ENCODE peak calls at places on chromosomes 3 and 15, in five cellular contexts. X is fibroblast of lung, M is A549, K is GM20000, V is H1. A is an unnamed sample.

GRCh38 chr3:195904364-195904763 is 4.0 kb downstream of the TNK2 start:
- DNase-seq in X (no peak), M (no peak), K (no peak), V (no peak), A (no peak)

GRCh38 chr3:11367116-11367781 is 95.1 kb downstream of the ATG7 start:
- DNase-seq in X (peak), M (no peak), K (no peak), V (no peak), A (no peak)

GRCh38 chr3:115518100-115518852 is 105.0 kb upstream of the GAP43 start:
- DNase-seq in X (peak), M (no peak), K (no peak), V (no peak), A (no peak)

GRCh38 chr3:193772389-193772788 is 179.4 kb downstream of the OPA1 start:
- DNase-seq in X (no peak), M (no peak), K (no peak), V (no peak), A (no peak)

GRCh38 chr3:35639251-35640185 is at the start of gene ARPP21:
- DNase-seq in X (no peak), M (peak), K (peak), V (no peak), A (peak)

GRCh38 chr3:129974451-129975331 is at the start of gene TRH:
- DNase-seq in X (no peak), M (no peak), K (peak), V (no peak), A (no peak)

GRCh38 chr3:177813322-177813721 is 616.0 kb upstream of the TBL1XR1 start:
- DNase-seq in X (peak), M (no peak), K (no peak), V (no peak), A (no peak)

GRCh38 chr3:136802481-136802996 is 16.4 kb upstream of the SLC35G2 start:
- DNase-seq in X (peak), M (no peak), K (no peak), V (no peak), A (no peak)

GRCh38 chr15:32717290-32718081 is at the start of gene GREM1:
- DNase-seq in X (peak), M (no peak), K (no peak), V (no peak), A (no peak)

GRCh38 chr3:121651684-121652083 is 9.0 kb downstream of the HCLS1 start:
- DNase-seq in X (peak), M (no peak), K (no peak), V (no peak), A (no peak)

GRCh38 chr3:99023590-99024192 is 122.2 kb upstream of the DCBLD2 start:
- DNase-seq in X (peak), M (peak), K (peak), V (no peak), A (no peak)

GRCh38 chr3:169390741-169391300 is 272.7 kb downstream of the MECOM start:
- DNase-seq in X (peak), M (no peak), K (no peak), V (no peak), A (no peak)

GRCh38 chr3:189337672-189338071 is 165.9 kb downstream of the TPRG1 start:
- DNase-seq in X (no peak), M (no peak), K (no peak), V (no peak), A (no peak)

GRCh38 chr3:126303272-126303671 is 53.9 kb downstream of the KLF15 start:
- DNase-seq in X (no peak), M (no peak), K (no peak), V (no peak), A (no peak)

GRCh38 chr15:57481038-57481705 is 104.9 kb downstream of the CGNL1 start:
- DNase-seq in X (no peak), M (no peak), K (no peak), V (no peak), A (no peak)

GRCh38 chr3:142777927-142778326 is 54.1 kb downstream of the TRPC1 start:
- DNase-seq in X (no peak), M (no peak), K (no peak), V (no peak), A (peak)

GRCh38 chr15:34927726-34928125 is 41.8 kb downstream of the AQR start:
- DNase-seq in X (no peak), M (peak), K (no peak), V (no peak), A (no peak)

GRCh38 chr15:73034213-73034612 is 18.1 kb upstream of the NEO1 start:
- DNase-seq in X (no peak), M (no peak), K (no peak), V (no peak), A (no peak)

GRCh38 chr15:59364238-59364637 is 8.4 kb downstream of the MYO1E start:
- DNase-seq in X (peak), M (no peak), K (no peak), V (no peak), A (no peak)

GRCh38 chr3:76582632-76583378 is 457.1 kb upstream of the ROBO2 start:
- DNase-seq in X (no peak), M (no peak), K (no peak), V (no peak), A (no peak)

GRCh38 chr3:138638641-138639040 is 30.1 kb downstream of the FAIM start:
- DNase-seq in X (no peak), M (no peak), K (no peak), V (no peak), A (no peak)

GRCh38 chr15:101063891-101064794 is 145.0 kb downstream of the LRRK1 start:
- DNase-seq in X (peak), M (no peak), K (no peak), V (no peak), A (no peak)

GRCh38 chr3:130831716-130832400 is 62.0 kb upstream of the ATP2C1 start:
- DNase-seq in X (no peak), M (no peak), K (no peak), V (no peak), A (no peak)

GRCh38 chr15:45801543-45801942 is 166.7 kb downstream of the SQOR start:
- DNase-seq in X (no peak), M (no peak), K (no peak), V (no peak), A (no peak)

GRCh38 chr3:150675587-150675986 is 28.1 kb downstream of the ERICH6 start:
- DNase-seq in X (no peak), M (no peak), K (no peak), V (no peak), A (no peak)

GRCh38 chr3:197224034-197224444 is 74.4 kb downstream of the DLG1 start:
- DNase-seq in X (peak), M (peak), K (peak), V (no peak), A (no peak)

GRCh38 chr3:8210752-8211405 is 290.7 kb upstream of the LMCD1 start:
- DNase-seq in X (peak), M (no peak), K (no peak), V (no peak), A (no peak)

GRCh38 chr15:33109345-33109744 is 85.2 kb downstream of the FMN1 start:
- DNase-seq in X (no peak), M (no peak), K (no peak), V (no peak), A (no peak)

GRCh38 chr3:123909785-123910184 is 25.7 kb upstream of the MYLK start:
- DNase-seq in X (no peak), M (no peak), K (peak), V (no peak), A (no peak)

GRCh38 chr3:123907720-123908119 is 23.6 kb upstream of the MYLK start:
- DNase-seq in X (no peak), M (no peak), K (no peak), V (no peak), A (no peak)
- TF ChIP-seq CTCF in X (no peak), M (no peak), K (no peak), V (peak), A (peak)

GRCh38 chr3:22908974-22909507 is 294.1 kb upstream of the UBE2E2 start:
- DNase-seq in X (no peak), M (no peak), K (no peak), V (no peak), A (no peak)
- TF ChIP-seq CTCF in X (no peak), M (no peak), K (no peak), V (no peak), A (peak)

DNA sequence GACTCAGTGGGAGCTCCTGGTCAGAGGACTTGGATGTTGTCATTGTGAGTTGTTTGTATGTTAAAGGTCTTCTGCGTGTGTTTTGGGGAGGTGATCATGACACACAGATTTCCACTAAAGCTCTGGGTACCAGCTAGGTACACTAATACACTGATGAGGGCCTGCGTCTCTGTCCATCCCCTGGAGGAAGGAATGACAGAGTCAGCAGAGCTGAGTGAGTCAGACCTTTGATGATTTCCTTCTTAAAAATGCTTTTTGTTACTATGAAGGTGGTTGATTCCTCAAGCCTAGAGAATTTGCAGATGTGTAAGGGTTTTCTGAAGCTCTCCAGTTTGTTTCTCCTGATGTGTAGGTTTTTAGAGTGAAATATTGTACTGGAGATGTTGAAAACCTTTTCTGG is 424.1 kb upstream of the TPM1 start:
- DNase-seq in X (peak), M (no peak), K (no peak), V (no peak), A (no peak)
- TF ChIP-seq CTCF in X (peak), M (no peak), K (no peak), V (no peak), A (no peak)

GRCh38 chr3:113498221-113499005 is 16.5 kb downstream of the SPICE1 start:
- DNase-seq in X (peak), M (no peak), K (no peak), V (no peak), A (no peak)

GRCh38 chr3:113496924-113497323 is 18.0 kb downstream of the SPICE1 start:
- DNase-seq in X (peak), M (no peak), K (no peak), V (no peak), A (no peak)

GRCh38 chr3:113499081-113499480 is 15.9 kb downstream of the SPICE1 start:
- DNase-seq in X (peak), M (no peak), K (no peak), V (no peak), A (no peak)

DNA sequence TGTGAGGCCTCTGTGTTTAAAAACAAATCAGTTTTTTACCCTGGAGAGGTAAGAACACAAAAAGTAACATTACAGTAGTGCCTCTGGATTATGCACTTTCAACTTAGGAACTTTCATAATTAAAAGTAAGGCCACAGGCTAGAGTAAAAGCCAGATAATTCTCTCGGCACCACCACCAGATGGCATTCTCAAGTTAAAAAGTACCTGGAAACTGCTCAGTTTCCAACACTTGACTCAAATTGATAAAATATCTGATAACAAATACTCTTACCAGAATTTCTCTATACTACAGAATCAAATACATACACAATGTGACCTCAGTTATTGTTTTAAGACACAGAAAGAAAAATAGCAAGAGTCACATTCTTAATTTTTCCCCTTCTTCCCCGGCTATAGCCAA is 19.9 kb downstream of the SPICE1 start:
- DNase-seq in X (peak), M (no peak), K (peak), V (no peak), A (no peak)
- TF ChIP-seq CTCF in X (peak), M (peak), K (peak), V (peak), A (peak)

GRCh38 chr3:33318709-33319380 is 41.6 kb downstream of the FBXL2 start:
- DNase-seq in X (no peak), M (no peak), K (no peak), V (no peak), A (no peak)
- TF ChIP-seq CTCF in X (no peak), M (peak), K (no peak), V (no peak), A (peak)

GRCh38 chr15:78003539-78004008 is 73.9 kb downstream of the TBC1D2B start:
- DNase-seq in X (no peak), M (no peak), K (no peak), V (no peak), A (no peak)

GRCh38 chr15:78006567-78007205 is 70.8 kb downstream of the TBC1D2B start:
- DNase-seq in X (no peak), M (no peak), K (no peak), V (no peak), A (no peak)

GRCh38 chr15:78002996-78003395 is 74.5 kb downstream of the TBC1D2B start:
- DNase-seq in X (no peak), M (no peak), K (no peak), V (no peak), A (no peak)

GRCh38 chr15:78004222-78004727 is 73.2 kb downstream of the TBC1D2B start:
- DNase-seq in X (no peak), M (no peak), K (peak), V (no peak), A (no peak)

GRCh38 chr15:78004919-78005634 is 72.4 kb downstream of the TBC1D2B start:
- DNase-seq in X (peak), M (no peak), K (no peak), V (no peak), A (no peak)
- TF ChIP-seq CTCF in X (peak), M (no peak), K (no peak), V (no peak), A (no peak)

DNA sequence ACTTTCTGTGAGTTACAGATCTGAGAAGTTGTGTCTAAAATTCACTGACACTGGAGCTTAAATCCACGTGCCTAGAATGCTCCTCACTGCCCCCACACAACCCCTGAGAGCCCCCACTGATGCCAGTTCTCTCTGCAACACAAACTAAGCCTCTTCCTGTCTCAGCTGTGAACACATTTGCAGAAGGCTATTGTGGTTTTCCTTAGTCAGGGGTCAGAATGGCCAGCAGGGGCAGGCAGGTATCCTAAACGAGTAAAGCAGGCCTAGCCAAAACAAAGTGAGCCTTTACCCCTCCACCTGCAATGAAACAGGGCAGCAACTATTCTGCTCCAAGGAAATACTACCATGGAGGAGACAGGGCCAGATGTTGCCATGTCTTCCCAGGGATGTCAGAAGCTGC is 78.6 kb downstream of the FHIT start:
- DNase-seq in X (no peak), M (no peak), K (peak), V (peak), A (no peak)
- TF ChIP-seq CTCF in X (no peak), M (no peak), K (peak), V (peak), A (no peak)

GRCh38 chr3:173225351-173225750 is 84.3 kb upstream of the SPATA16 start:
- DNase-seq in X (no peak), M (no peak), K (no peak), V (no peak), A (no peak)

GRCh38 chr3:173217127-173217526 is 76.1 kb upstream of the SPATA16 start:
- DNase-seq in X (peak), M (no peak), K (no peak), V (no peak), A (no peak)

GRCh38 chr3:173216063-173216462 is 75.0 kb upstream of the SPATA16 start:
- DNase-seq in X (no peak), M (no peak), K (no peak), V (no peak), A (no peak)

DNA sequence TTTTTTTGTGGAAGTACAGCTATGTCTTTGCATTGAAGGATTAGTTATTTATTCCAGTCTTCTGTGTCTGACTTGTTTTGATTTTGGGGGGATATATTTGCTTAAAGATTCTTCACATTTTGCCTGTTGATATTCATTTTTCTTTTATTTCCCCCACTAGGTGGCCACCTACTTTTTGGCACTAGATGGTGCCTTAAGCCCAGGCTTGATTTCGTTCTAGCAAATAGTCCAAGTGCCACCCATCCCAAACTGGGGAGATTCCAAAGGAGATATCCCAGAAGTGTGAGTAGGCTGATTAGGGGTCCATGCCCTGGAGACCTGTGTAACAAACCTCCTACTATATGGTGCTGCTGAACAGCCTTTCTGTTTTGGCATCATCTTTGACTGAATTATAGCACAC is 80.0 kb upstream of the SPATA16 start:
- DNase-seq in X (peak), M (peak), K (no peak), V (no peak), A (no peak)
- TF ChIP-seq CTCF in X (no peak), M (peak), K (no peak), V (peak), A (peak)